ENCODE peak calls at places on chromosomes 4 and X, in eight cellular contexts. U, V, X, Y, R, T, O and J are unnamed samples.

GRCh38 chrX:30283456-30284200 is 25.6 kb downstream of the NR0B1 start:
- DNase-seq in V (peak; percentile 94), O (peak; percentile 87), Y (peak; percentile 88), U (no peak), R (no peak), X (peak; percentile 74), T (no peak), J (peak; percentile 36)

GRCh38 chr4:93791570-93792195 is 36.9 kb upstream of the ATOH1 start:
- DNase-seq in U (no peak), R (no peak), V (peak; percentile 44), T (no peak), O (peak; percentile 55), Y (peak; percentile 59), X (peak; percentile 37), J (peak; percentile 5)

GRCh38 chr4:90456891-90457290 is 329.7 kb downstream of the CCSER1 start:
- DNase-seq in T (peak; percentile 61), U (no peak), X (no peak), V (no peak), Y (no peak), R (no peak), O (no peak), J (no peak)

GRCh38 chrX:63922221-63922620 is 137.2 kb upstream of the ARHGEF9 start:
- DNase-seq in O (peak; percentile 61), T (no peak), V (peak; percentile 27), R (no peak), Y (peak; percentile 24), U (no peak), X (no peak), J (peak; percentile 5)

GRCh38 chrX:40064055-40064597 is 33.6 kb downstream of the BCOR start:
- DNase-seq in T (no peak), R (no peak), X (no peak), V (no peak), O (no peak), U (no peak), Y (no peak), J (no peak)

GRCh38 chrX:18377802-18378201 is 23.3 kb upstream of the SCML2 start:
- DNase-seq in T (no peak), X (no peak), Y (no peak), R (no peak), O (peak; percentile 43), V (peak; percentile 3), U (no peak), J (no peak)

GRCh38 chr4:108483077-108483476 is 137.3 kb upstream of the RPL34 start:
- DNase-seq in T (no peak), X (no peak), U (no peak), O (no peak), R (no peak), V (no peak), Y (peak; percentile 37), J (no peak)

GRCh38 chr4:8703401-8703696 is 110.8 kb downstream of the CPZ start:
- DNase-seq in T (peak; percentile 34), O (no peak), X (no peak), V (no peak), Y (no peak), U (no peak), R (no peak), J (no peak)

GRCh38 chr4:125705681-125706080 is 390.9 kb downstream of the FAT4 start:
- DNase-seq in X (no peak), V (no peak), R (no peak), T (no peak), Y (no peak), U (no peak), O (peak; percentile 8), J (no peak)

GRCh38 chr4:946103-946450 is 13.8 kb downstream of the TMEM175 start:
- DNase-seq in U (no peak), O (no peak), Y (no peak), V (no peak), T (no peak), X (no peak), R (no peak), J (no peak)

GRCh38 chr4:89419121-89419695 is 111.6 kb upstream of the GPRIN3 start:
- DNase-seq in Y (no peak), V (no peak), O (no peak), R (no peak), T (no peak), X (no peak), U (no peak), J (no peak)

GRCh38 chrX:9885150-9885549 is 82.0 kb upstream of the CLDN34 start:
- DNase-seq in T (no peak), Y (peak; percentile 71), X (no peak), R (peak; percentile 44), O (peak; percentile 64), U (no peak), V (peak; percentile 48), J (no peak)
- TF ChIP-seq CTCF in T (peak; percentile 29), Y (peak; percentile 73), X (peak; percentile 67), R (peak; percentile 61), O (peak; percentile 68), U (peak; percentile 36), V (peak; percentile 83), J (peak; percentile 70)

GRCh38 chrX:115909017-115909416 is 261.5 kb upstream of the AGTR2 start:
- DNase-seq in O (no peak), V (no peak), R (no peak), U (no peak), X (no peak), Y (no peak), T (no peak), J (no peak)

GRCh38 chrX:115913575-115913974 is 257.0 kb upstream of the AGTR2 start:
- DNase-seq in R (no peak), O (no peak), U (no peak), T (no peak), V (no peak), Y (no peak), X (no peak), J (no peak)

GRCh38 chrX:115906881-115907280 is 263.7 kb upstream of the AGTR2 start:
- DNase-seq in Y (no peak), V (no peak), X (no peak), U (no peak), R (no peak), O (no peak), T (no peak), J (no peak)

GRCh38 chrX:115911967-115912366 is 258.6 kb upstream of the AGTR2 start:
- DNase-seq in R (no peak), V (no peak), T (no peak), U (no peak), O (no peak), Y (no peak), X (no peak), J (no peak)

DNA sequence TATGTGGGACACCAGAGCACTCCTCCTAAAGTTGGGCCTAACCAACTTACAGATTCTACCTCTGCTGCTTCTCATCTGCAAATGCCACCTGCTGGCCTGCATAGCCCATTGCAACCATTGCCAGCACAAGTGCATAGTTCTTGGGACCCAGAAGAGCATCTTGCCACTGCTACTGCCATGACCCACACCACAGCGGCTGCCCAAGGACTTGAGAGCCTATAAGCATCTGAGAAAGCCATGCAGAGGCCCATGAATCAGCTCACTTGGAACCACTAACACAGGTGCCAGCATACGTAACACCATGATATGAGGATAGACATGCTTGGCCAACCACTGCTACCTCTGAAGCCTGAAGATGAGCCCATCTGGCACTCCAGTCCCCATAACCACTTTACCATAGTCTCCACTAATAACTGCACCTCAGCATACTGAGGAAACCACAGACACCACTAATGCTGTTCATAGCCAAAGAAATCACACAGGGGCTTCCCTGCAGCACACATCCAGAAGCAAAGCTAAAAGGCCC is 258.1 kb upstream of the AGTR2 start:
- DNase-seq in V (no peak), X (no peak), T (no peak), O (no peak), U (no peak), Y (no peak), R (no peak), J (no peak)
- TF ChIP-seq CTCF in V (no peak), X (peak; percentile 27), T (no peak), O (no peak), U (no peak), Y (peak; percentile 20), R (no peak), J (no peak)

GRCh38 chrX:14344172-14344940 is 185.0 kb upstream of the GLRA2 start:
- DNase-seq in R (no peak), O (no peak), T (no peak), U (no peak), Y (no peak), V (peak; percentile 16), X (no peak), J (no peak)
- TF ChIP-seq CTCF in R (no peak), O (no peak), T (no peak), U (no peak), Y (no peak), V (no peak), X (no peak), J (no peak)

DNA sequence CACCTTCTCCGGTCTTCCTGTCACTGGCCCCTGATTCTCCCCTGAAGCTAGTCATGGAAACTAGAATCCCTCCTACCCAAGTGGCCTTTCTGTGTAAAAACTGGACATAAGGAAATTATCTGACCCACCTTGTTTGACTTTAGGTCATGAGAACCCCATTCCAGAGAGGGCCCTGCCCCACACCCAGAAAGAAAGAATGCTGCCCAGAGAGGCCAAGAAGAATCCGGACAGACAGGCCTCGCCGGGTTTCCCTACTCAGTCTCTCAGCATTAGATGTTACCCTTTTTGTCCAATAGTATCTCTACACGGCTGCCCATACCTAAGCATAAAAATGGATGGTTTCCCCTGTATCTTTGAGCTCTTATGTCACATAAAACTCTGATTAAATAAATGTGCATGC is 83.3 kb upstream of the HELT start:
- DNase-seq in T (no peak), U (peak; percentile 45), X (no peak), R (no peak), V (no peak), Y (no peak), O (no peak), J (no peak)
- TF ChIP-seq CTCF in T (no peak), U (no peak), X (no peak), R (no peak), V (no peak), Y (no peak), O (no peak), J (no peak)

GRCh38 chr4:84089652-84090437 is 409.2 kb downstream of the NKX6-1 start:
- DNase-seq in R (no peak), Y (no peak), X (no peak), U (no peak), V (no peak), O (no peak), T (no peak), J (no peak)

GRCh38 chr4:84091266-84091665 is 407.8 kb downstream of the NKX6-1 start:
- DNase-seq in O (no peak), T (no peak), R (no peak), Y (no peak), U (no peak), X (no peak), V (no peak), J (no peak)

GRCh38 chr4:84085986-84086385 is 413.1 kb downstream of the NKX6-1 start:
- DNase-seq in T (no peak), X (no peak), Y (no peak), U (no peak), R (no peak), O (no peak), V (no peak), J (no peak)
- TF ChIP-seq CTCF in T (no peak), X (no peak), Y (no peak), U (no peak), R (no peak), O (no peak), V (no peak), J (no peak)

GRCh38 chrX:70774223-70774622 is 134.3 kb downstream of the TEX11 start:
- DNase-seq in Y (no peak), U (no peak), V (no peak), O (no peak), X (no peak), R (no peak), T (no peak), J (no peak)

GRCh38 chrX:70769659-70770232 is 138.8 kb downstream of the TEX11 start:
- DNase-seq in R (no peak), T (no peak), U (no peak), Y (peak; percentile 19), V (peak; percentile 12), O (peak; percentile 8), X (no peak), J (no peak)
- TF ChIP-seq CTCF in R (peak; percentile 53), T (peak; percentile 15), U (peak; percentile 42), Y (peak; percentile 24), V (no peak), O (no peak), X (no peak), J (no peak)